ENCODE peak calls at places on chromosomes 16 and 17, in six cellular contexts. H, M, Z, W, L and B are unnamed samples.

GRCh38 chr16:23145608-23146007 is 3.6 kb downstream of the USP31 start:
- DNase-seq in H (peak; percentile 85), M (no peak), Z (no peak), W (no peak), L (peak; percentile 22), B (no peak)

GRCh38 chr17:2421315-2422147 is 20.7 kb upstream of the MNT start:
- DNase-seq in H (no peak), M (peak; percentile 52), Z (no peak), W (peak; percentile 35), L (peak; percentile 70), B (no peak)

GRCh38 chr16:68644715-68645493 is at the start of gene CDH3:
- DNase-seq in H (peak; percentile 48), M (peak; percentile 53), Z (no peak), W (peak; percentile 78), L (peak; percentile 65), B (peak; percentile 63)

GRCh38 chr16:53952215-53953208 is 248.6 kb downstream of the FTO start:
- DNase-seq in H (peak; percentile 48), M (no peak), Z (no peak), W (no peak), L (peak; percentile 5), B (no peak)

GRCh38 chr16:68370921-68371651 is 60.3 kb downstream of the PRMT7 start:
- DNase-seq in H (no peak), M (no peak), Z (no peak), W (no peak), L (no peak), B (no peak)

GRCh38 chr16:25097304-25097988 is 14.1 kb upstream of the LCMT1 start:
- DNase-seq in H (peak; percentile 67), M (no peak), Z (no peak), W (no peak), L (no peak), B (no peak)

GRCh38 chr16:79170565-79171242 is 429.8 kb downstream of the MAF start:
- DNase-seq in H (peak; percentile 7), M (peak; percentile 47), Z (no peak), W (no peak), L (no peak), B (no peak)

GRCh38 chr16:31710134-31710533 is 163.5 kb upstream of the ZNF267 start:
- DNase-seq in H (no peak), M (no peak), Z (no peak), W (no peak), L (peak; percentile 69), B (no peak)

GRCh38 chr16:76882105-76882504 is 308.9 kb upstream of the MON1B start:
- DNase-seq in H (no peak), M (no peak), Z (no peak), W (no peak), L (no peak), B (no peak)

GRCh38 chr17:75524971-75525805 is at the start of gene LLGL2:
- DNase-seq in H (peak; percentile 42), M (peak; percentile 91), Z (peak; percentile 75), W (peak; percentile 95), L (peak; percentile 89), B (peak; percentile 93)

GRCh38 chr17:30597776-30598288 is 120.6 kb downstream of the GOSR1 start:
- DNase-seq in H (peak; percentile 9), M (no peak), Z (no peak), W (no peak), L (no peak), B (no peak)

GRCh38 chr17:79955961-79956735 is 79.5 kb downstream of the TBC1D16 start:
- DNase-seq in H (no peak), M (no peak), Z (no peak), W (no peak), L (no peak), B (no peak)

GRCh38 chr17:27810902-27811557 is 10.7 kb upstream of the NOS2 start:
- DNase-seq in H (no peak), M (no peak), Z (no peak), W (no peak), L (no peak), B (no peak)

GRCh38 chr17:82656266-82656665 is 8.0 kb upstream of the WDR45B start:
- DNase-seq in H (no peak), M (no peak), Z (no peak), W (no peak), L (no peak), B (no peak)

GRCh38 chr16:29811896-29812665 is at the start of gene PRRT2:
- DNase-seq in H (peak; percentile 64), M (peak; percentile 37), Z (peak; percentile 77), W (peak; percentile 92), L (peak; percentile 45), B (no peak)

DNA sequence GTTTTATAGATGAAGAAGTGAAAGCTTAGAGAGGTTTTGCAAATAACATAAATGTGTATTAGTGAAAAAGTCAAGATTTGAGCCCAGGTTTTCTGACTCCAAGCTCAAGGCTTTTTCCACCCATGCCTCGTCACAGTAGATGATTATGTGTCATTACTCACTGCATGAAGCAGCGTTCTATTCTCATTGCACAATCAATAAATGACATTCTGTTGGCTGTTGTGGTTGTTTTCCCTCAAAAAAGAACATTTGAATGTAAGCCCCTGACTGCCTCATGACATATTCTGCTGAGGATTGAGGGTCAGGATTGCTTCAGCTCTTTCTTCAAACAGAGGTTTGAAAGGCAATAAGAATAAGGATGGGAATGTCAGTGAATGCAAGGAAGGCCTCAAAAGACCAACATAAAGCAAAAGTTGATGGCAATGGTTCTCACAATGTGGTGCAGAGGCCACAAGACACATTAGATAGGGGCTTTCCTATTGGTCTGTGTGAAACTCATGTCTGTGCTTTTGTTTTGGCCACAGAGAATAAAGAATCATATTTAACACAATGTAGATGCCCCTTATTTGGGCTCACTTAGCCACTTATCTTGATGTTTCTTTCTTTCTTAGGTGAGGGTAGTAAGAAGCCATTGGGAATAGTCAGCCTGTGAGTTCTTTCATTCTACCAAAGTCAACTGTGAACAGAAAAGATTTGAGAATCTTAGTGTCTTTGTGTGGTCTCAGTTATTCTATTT is 5.4 kb upstream of the MMD start:
- DNase-seq in H (no peak), M (no peak), Z (no peak), W (no peak), L (no peak), B (no peak)
- H3K27ac ChIP-seq in H (no peak overlapping the region), M (no peak overlapping the region), Z (no peak overlapping the region), W (no peak overlapping the region), L (no peak overlapping the region), B (no peak overlapping the region)

DNA sequence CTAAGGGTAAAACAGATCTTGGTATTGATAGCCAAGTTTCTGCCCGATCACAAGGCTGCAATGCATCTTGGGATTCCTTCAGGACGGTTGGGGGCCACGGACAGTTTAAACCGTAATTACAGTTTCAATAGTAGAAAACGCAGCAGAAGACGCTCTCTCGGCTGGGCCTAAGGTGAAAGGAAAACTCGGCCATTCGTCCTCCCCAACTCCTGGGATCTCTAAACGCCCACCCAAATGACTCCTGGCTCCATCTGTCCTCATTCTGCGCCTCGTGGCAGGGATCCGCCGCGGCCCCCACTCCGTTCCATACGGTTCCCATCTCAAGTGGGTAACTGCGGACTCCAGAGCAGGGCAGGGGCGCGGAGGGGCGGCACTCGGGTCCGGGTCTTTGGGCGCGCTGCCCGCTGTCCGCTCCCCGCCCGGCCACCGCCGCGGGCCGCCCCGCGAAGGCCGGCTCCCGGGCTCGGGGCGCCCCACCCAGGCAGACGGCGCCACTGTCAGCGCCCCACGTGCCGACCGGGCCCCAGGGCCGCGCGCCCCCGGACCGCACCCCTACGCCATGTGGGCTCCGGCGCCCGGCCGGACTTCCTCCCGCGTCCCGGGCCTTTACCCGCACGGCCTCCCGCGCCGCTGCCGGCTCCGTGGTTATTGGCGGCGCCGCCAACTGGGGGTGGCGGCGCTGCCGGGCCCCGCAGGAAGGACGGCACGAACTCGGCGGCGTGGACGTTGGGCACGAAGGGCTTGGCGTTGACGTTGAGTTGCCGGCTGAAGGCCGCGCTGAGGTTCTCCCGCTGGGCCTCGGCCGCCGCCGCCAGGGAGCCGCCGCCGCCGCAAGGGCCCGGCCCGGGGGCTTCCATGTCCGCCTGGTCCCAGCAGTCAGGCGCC is 755 bp downstream of the GSPT1 start:
- DNase-seq in H (peak; percentile 39), M (peak; percentile 36), Z (peak; percentile 53), W (peak; percentile 63), L (peak; percentile 42), B (peak; percentile 41)
- TF ChIP-seq CTCF in H (no peak), M (no peak), Z (peak; percentile 9), W (peak; percentile 18), L (no peak), B (no peak)

GRCh38 chr17:48569676-48570324 is 8.3 kb downstream of the HOXB4 start:
- DNase-seq in H (peak; percentile 39), M (no peak), Z (no peak), W (no peak), L (no peak), B (no peak)

GRCh38 chr17:48571024-48571818 is 6.9 kb downstream of the HOXB4 start:
- DNase-seq in H (peak; percentile 48), M (no peak), Z (no peak), W (no peak), L (no peak), B (no peak)

GRCh38 chr17:48574523-48575065 is 3.6 kb downstream of the HOXB4 start:
- DNase-seq in H (no peak), M (no peak), Z (no peak), W (no peak), L (no peak), B (no peak)

GRCh38 chr17:48570325-48571023 is 7.7 kb downstream of the HOXB4 start:
- DNase-seq in H (peak; percentile 70), M (no peak), Z (no peak), W (no peak), L (no peak), B (no peak)

GRCh38 chr17:48571826-48572417 is 6.2 kb downstream of the HOXB4 start:
- DNase-seq in H (no peak), M (no peak), Z (no peak), W (no peak), L (no peak), B (no peak)
- H3K4me3 ChIP-seq in H (peak overlapping the region; percentile 51), M (no peak overlapping the region), Z (no peak overlapping the region), W (no peak overlapping the region), L (no peak overlapping the region), B (peak overlapping the region; percentile 57)

DNA sequence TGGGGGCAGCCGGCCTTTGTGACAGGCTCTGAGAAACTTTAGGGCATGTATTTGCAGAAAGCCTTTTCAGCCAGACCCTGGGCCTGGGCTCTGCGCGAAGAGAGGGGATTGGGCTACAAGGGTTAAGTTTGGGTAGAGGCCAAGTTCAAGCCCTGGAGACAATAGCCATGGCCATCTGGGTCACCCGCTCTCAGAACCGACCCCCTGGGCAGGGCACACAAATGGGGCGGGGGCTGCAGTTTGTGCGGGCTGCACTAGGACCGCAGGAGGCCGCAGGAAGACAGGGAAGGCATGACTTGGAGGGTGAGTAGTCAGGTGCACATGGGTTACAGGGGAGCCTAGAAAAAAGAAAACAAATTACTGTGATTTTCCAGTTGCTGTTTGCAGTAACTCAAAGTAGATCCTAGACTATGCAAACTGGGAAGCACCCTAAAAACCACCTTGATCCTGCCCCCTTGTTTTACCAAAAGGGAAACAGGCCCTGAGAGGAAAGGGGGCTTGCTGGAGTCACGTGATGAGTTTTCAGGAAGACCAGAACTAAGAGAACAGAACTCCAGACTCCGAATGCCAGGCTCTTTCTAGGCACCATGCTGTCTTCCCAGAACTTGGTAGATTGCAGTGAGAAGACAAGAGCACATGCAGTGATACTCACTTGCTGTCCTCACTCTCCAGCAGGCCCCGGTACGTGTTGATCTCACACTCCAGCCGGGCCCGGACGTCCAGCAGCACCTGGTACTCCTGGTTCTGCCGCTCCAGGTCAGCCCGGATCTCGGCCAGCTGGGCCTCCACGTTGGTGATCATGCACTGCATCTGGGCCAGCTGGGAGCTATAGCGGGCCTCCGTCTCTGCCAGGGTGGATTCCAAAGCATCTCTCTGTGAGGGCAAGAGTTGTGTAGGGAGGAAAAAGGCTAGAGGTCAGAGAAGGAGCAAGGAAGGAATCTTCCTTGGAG is 3.8 kb downstream of the KRT35 start:
- DNase-seq in H (no peak), M (no peak), Z (no peak), W (no peak), L (no peak), B (no peak)
- H3K27ac ChIP-seq in H (no peak overlapping the region), M (no peak overlapping the region), Z (no peak overlapping the region), W (no peak overlapping the region), L (no peak overlapping the region), B (no peak overlapping the region)